ENCODE peak calls at places on chromosomes 16 and 17, in eight cellular contexts. A is K562, Z is adrenal gland, P is stomach, N is ovary, S is tibial nerve, D is suprapubic skin, W is uterus. J is an unnamed sample.

GRCh38 chr17:73798111-73798748 is 154.0 kb upstream of the SDK2 start:
- DNase-seq in A (no peak), Z (peak; percentile 23), P (peak; percentile 50), N (no peak), S (peak; percentile 26), D (no peak), W (no peak), J (no peak)

GRCh38 chr16:66899945-66900688 is 18.6 kb downstream of the CDH16 start:
- DNase-seq in A (peak; percentile 82), Z (peak; percentile 89), P (peak; percentile 87), N (peak; percentile 94), S (peak; percentile 82), D (no peak), W (peak; percentile 85), J (no peak)

GRCh38 chr16:27195941-27196595 is 7.3 kb upstream of the KDM8 start:
- DNase-seq in A (no peak), Z (no peak), P (no peak), N (no peak), S (no peak), D (no peak), W (no peak), J (no peak)

GRCh38 chr17:75084039-75084660 is 3.6 kb upstream of the SLC16A5 start:
- DNase-seq in A (no peak), Z (no peak), P (no peak), N (no peak), S (no peak), D (no peak), W (no peak), J (no peak)

GRCh38 chr16:56275076-56275475 is 83.8 kb downstream of the GNAO1 start:
- DNase-seq in A (no peak), Z (no peak), P (no peak), N (no peak), S (no peak), D (no peak), W (no peak), J (peak; percentile 4)

GRCh38 chr17:12902046-12902445 is 112.7 kb downstream of the ARHGAP44 start:
- DNase-seq in A (no peak), Z (no peak), P (no peak), N (no peak), S (no peak), D (no peak), W (no peak), J (no peak)

GRCh38 chr16:56743840-56744239 is 13.9 kb downstream of the NUP93 start:
- DNase-seq in A (no peak), Z (peak; percentile 94), P (no peak), N (no peak), S (no peak), D (no peak), W (peak; percentile 34), J (no peak)

GRCh38 chr16:28981517-28981916 is 3.3 kb upstream of the LAT start:
- DNase-seq in A (peak; percentile 81), Z (no peak), P (no peak), N (no peak), S (no peak), D (no peak), W (no peak), J (no peak)

GRCh38 chr17:5630434-5630833 is 46.1 kb upstream of the NLRP1 start:
- DNase-seq in A (no peak), Z (no peak), P (no peak), N (no peak), S (no peak), D (no peak), W (no peak), J (peak; percentile 25)

GRCh38 chr17:65576939-65577338 is 15.5 kb upstream of the AXIN2 start:
- DNase-seq in A (no peak), Z (no peak), P (no peak), N (no peak), S (no peak), D (no peak), W (no peak), J (no peak)

GRCh38 chr17:38464251-38464722 is 36.0 kb downstream of the ARHGAP23 start:
- DNase-seq in A (no peak), Z (peak; percentile 91), P (peak; percentile 50), N (peak; percentile 76), S (peak; percentile 45), D (no peak), W (peak; percentile 67), J (peak; percentile 62)

GRCh38 chr16:15493416-15494181 is 59.2 kb downstream of the BMERB1 start:
- DNase-seq in A (no peak), Z (no peak), P (no peak), N (no peak), S (no peak), D (peak; percentile 53), W (peak; percentile 63), J (no peak)

GRCh38 chr17:28818705-28819295 is 23.8 kb downstream of the FAM222B start:
- DNase-seq in A (no peak), Z (no peak), P (no peak), N (no peak), S (no peak), D (no peak), W (no peak), J (no peak)

DNA sequence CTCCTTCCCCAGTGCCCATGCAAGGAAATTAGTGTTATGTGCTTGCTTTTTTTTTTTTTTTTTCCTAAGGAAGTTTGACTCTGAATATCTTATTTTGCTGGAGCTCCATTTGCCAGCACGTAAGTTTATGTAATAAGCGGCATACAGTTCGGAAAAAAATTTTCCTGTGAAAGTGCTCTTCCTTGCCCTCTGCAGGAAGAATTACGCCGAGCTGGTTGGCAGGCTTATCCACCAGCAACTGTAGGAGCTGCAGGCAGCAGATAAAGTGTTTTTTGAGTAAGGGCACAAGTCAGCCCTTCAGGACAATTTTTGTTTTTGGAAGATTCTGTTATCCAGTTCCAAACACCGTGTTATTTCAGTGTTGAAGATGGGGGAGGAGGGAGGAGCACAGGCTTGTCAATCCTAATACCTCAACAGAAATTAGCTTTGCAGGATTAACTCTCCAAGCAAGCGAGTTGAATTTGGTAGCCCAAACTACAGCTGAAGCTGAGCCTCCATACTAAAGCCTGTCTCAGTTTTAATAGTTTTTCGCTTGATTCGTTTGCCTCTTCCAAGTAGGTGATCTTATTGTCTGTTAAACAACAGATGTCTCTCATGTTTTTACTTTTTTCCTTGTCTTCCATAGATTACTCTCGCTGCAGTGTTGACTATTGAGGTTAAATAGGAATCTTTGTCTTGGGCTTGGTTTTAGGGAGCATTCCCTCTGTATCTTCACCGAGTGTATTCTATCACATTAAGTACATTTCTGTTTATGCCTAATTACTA is 1.1 kb downstream of the SPECC1 start:
- DNase-seq in A (peak; percentile 24), Z (peak; percentile 55), P (peak; percentile 45), N (peak; percentile 61), S (peak; percentile 43), D (no peak), W (peak; percentile 33), J (no peak)
- TF ChIP-seq CTCF in A (peak; percentile 56), Z (peak; percentile 30), P (no peak), N (no peak), S (peak; percentile 49), D (no peak), W (peak; percentile 29), J (no peak)

GRCh38 chr17:42691021-42691545 is 8.8 kb downstream of the CNTNAP1 start:
- DNase-seq in A (peak; percentile 61), Z (no peak), P (no peak), N (no peak), S (no peak), D (no peak), W (no peak), J (no peak)

GRCh38 chr17:42697108-42697811 is 14.9 kb downstream of the CNTNAP1 start:
- DNase-seq in A (no peak), Z (no peak), P (no peak), N (no peak), S (no peak), D (no peak), W (no peak), J (no peak)

GRCh38 chr17:42695500-42695899 is 13.2 kb downstream of the CNTNAP1 start:
- DNase-seq in A (no peak), Z (no peak), P (no peak), N (no peak), S (no peak), D (no peak), W (no peak), J (no peak)

GRCh38 chr17:42692489-42692888 is 10.2 kb downstream of the CNTNAP1 start:
- DNase-seq in A (no peak), Z (no peak), P (no peak), N (no peak), S (no peak), D (no peak), W (no peak), J (no peak)

GRCh38 chr17:42694524-42694923 is 12.2 kb downstream of the CNTNAP1 start:
- DNase-seq in A (no peak), Z (no peak), P (no peak), N (no peak), S (no peak), D (no peak), W (no peak), J (no peak)
- TF ChIP-seq POLR2A in A (no peak), Z (no peak), P (no peak), N (no peak), S (no peak), D (no peak), W (no peak), J (no peak)

DNA sequence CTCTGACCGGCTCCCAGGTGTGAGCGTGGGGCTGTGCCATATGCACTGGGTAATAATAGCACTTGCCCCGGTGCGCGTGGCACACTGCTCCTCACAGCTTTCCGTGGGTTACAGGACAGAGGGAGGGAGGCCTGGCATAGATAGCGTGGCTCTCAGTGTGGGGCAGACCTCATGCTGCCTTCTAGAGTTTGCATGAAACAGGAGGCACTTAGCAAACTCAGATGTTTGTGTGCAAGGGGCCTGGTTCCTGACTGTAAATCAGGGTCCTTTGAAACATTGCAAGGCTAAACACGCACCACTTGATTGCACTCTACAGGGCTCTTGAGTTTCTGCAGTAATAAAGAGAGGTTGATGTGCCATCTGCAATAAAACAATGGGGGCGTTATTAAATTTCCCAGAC is 101.7 kb downstream of the RPTOR start:
- DNase-seq in A (no peak), Z (no peak), P (no peak), N (no peak), S (no peak), D (no peak), W (no peak), J (no peak)
- TF ChIP-seq CTCF in A (no peak), Z (no peak), P (no peak), N (no peak), S (no peak), D (no peak), W (no peak), J (no peak)

GRCh38 chr16:78444-79145 is 570 bp downstream of the MPG start:
- DNase-seq in A (no peak), Z (peak; percentile 70), P (no peak), N (no peak), S (no peak), D (no peak), W (peak; percentile 49), J (no peak)
- TF ChIP-seq POLR2A in A (peak; percentile 36), Z (no peak), P (no peak), N (no peak), S (no peak), D (no peak), W (no peak), J (no peak)

DNA sequence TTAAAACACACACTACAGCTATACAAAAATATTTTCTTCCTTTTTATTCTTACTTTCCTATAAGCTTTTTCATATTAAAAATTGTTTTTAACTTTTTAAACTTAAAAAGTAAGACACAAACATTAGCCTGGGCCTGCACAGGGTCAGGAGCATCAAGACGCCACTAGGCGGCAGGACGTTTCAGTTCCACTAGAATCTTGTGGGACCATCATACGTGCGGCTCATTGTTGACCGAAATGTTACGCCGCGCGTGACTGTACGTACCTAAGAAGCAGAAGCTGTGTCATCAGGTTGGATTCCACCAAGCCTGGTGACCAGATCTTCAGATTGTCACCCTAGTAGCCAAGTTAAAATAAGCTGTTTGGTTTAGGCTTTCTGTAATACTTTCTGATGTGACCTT is 47.1 kb downstream of the USP10 start:
- DNase-seq in A (no peak), Z (no peak), P (no peak), N (no peak), S (no peak), D (no peak), W (no peak), J (no peak)
- TF ChIP-seq CTCF in A (peak; percentile 45), Z (no peak), P (no peak), N (no peak), S (no peak), D (no peak), W (no peak), J (no peak)

J was measured in lower leg skin.